ENCODE peak calls at places on chromosomes 2 and 18, in seven cellular contexts. Z, Q, C, U, W, D and Y are unnamed samples.

GRCh38 chr2:130720036-130720435 is 8.8 kb upstream of the GPR148 start:
- DNase-seq in D (no peak), Q (no peak), C (no peak), Z (no peak), U (no peak), W (no peak), Y (no peak)

GRCh38 chr2:74778381-74779371 is 55.3 kb upstream of the HK2 start:
- DNase-seq in C (no peak), D (no peak), W (no peak), Z (no peak), Q (no peak), U (no peak), Y (peak)

GRCh38 chr2:108069515-108070310 is 83.4 kb downstream of the SLC5A7 start:
- DNase-seq in Q (no peak), D (no peak), U (no peak), Z (peak), C (no peak), W (no peak), Y (no peak)

GRCh38 chr2:38443021-38443541 is 66.0 kb upstream of the ATL2 start:
- DNase-seq in C (no peak), D (no peak), Z (no peak), Q (no peak), W (no peak), U (no peak), Y (peak)

GRCh38 chr2:128536925-128537620 is 218.4 kb upstream of the HS6ST1 start:
- DNase-seq in U (peak), Z (peak), D (no peak), W (no peak), C (no peak), Q (no peak), Y (no peak)

GRCh38 chr2:42897386-42897785 is 105.0 kb upstream of the HAAO start:
- DNase-seq in U (no peak), W (no peak), Z (no peak), Q (no peak), D (no peak), C (no peak), Y (no peak)

GRCh38 chr2:37085731-37086147 is 1.4 kb downstream of the GPATCH11 start:
- DNase-seq in W (no peak), D (no peak), U (no peak), C (no peak), Z (peak), Q (no peak), Y (no peak)

GRCh38 chr2:191217580-191217979 is 27.6 kb upstream of the MYO1B start:
- DNase-seq in C (no peak), D (no peak), W (no peak), U (no peak), Z (peak), Q (no peak), Y (no peak)

GRCh38 chr2:180890781-180891180 is 89.6 kb upstream of the UBE2E3 start:
- DNase-seq in U (no peak), D (no peak), C (no peak), Q (no peak), W (no peak), Z (peak), Y (no peak)

GRCh38 chr2:196535742-196536141 is 103.8 kb upstream of the CCDC150 start:
- DNase-seq in C (no peak), Q (no peak), W (no peak), D (no peak), U (no peak), Z (peak), Y (no peak)
- TF ChIP-seq CTCF in C (no peak), Q (no peak), W (no peak), D (no peak), U (no peak), Z (peak), Y (no peak)

DNA sequence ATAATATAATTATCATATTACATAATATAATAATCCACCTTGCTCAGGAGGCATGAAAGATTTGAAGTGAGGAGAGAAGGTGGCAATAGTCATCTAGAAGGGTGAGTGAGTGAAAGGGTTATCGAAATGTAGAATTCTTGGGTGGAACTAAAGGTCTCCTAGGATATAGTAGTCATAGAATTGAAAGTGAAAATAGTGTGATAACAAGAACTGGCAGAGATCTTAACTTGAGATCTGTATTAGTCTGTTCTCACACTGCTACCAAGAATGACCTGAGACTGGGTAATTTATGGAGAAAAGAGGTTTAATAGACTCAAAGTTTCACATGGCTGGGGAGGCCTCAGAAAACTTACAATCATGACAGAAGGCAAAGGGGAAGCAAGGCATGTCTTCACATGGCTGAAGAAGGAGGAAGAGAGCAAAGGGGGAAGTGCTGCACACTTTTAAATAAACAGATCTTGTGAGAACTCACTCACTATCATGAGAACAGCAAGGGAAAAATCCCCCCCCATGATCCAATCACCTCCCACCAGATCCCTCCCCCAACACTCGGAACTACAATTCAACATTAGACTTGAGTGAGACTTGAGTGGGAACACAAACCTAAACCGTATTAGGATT is 351.5 kb downstream of the NR4A2 start:
- DNase-seq in Z (no peak), W (no peak), D (no peak), Q (no peak), C (no peak), U (no peak), Y (no peak)
- H3K27ac ChIP-seq in Z (no peak), W (no peak), D (no peak), Q (no peak), C (no peak), U (no peak), Y (no peak)

GRCh38 chr2:100392715-100393114 is 24.8 kb downstream of the CHST10 start:
- DNase-seq in Q (no peak), C (no peak), U (no peak), W (no peak), Z (no peak), D (no peak), Y (no peak)

GRCh38 chr2:100394111-100394641 is 23.3 kb downstream of the CHST10 start:
- DNase-seq in C (no peak), U (no peak), Z (no peak), D (no peak), Q (no peak), W (no peak), Y (no peak)

GRCh38 chr2:100393362-100393761 is 24.1 kb downstream of the CHST10 start:
- DNase-seq in C (no peak), U (no peak), D (no peak), W (no peak), Q (no peak), Z (no peak), Y (no peak)

GRCh38 chr2:100390001-100390940 is 27.2 kb downstream of the CHST10 start:
- DNase-seq in W (no peak), D (no peak), U (no peak), C (no peak), Q (no peak), Z (no peak), Y (no peak)

GRCh38 chr2:100391735-100392515 is 25.5 kb downstream of the CHST10 start:
- DNase-seq in W (no peak), C (no peak), Z (no peak), U (peak), Q (peak), D (no peak), Y (no peak)
- TF ChIP-seq CTCF in W (no peak), C (no peak), Z (no peak), U (no peak), Q (no peak), D (no peak), Y (no peak)

GRCh38 chr18:32299489-32299888 is 109.7 kb downstream of the MEP1B start:
- DNase-seq in W (no peak), U (no peak), Z (no peak), Q (no peak), D (no peak), C (no peak), Y (no peak)
- H3K27ac ChIP-seq in W (no peak), U (no peak), Z (no peak), Q (no peak), D (no peak), C (no peak), Y (no peak)

GRCh38 chr18:25299426-25299825 is 52.5 kb downstream of the ZNF521 start:
- DNase-seq in U (no peak), W (no peak), D (no peak), Q (no peak), C (no peak), Z (peak), Y (no peak)
- TF ChIP-seq CTCF in U (no peak), W (no peak), D (no peak), Q (no peak), C (no peak), Z (no peak), Y (no peak)

GRCh38 chr2:8582191-8582849 is 99.5 kb upstream of the ID2 start:
- DNase-seq in C (no peak), Q (no peak), U (peak), D (peak), Z (no peak), W (no peak), Y (no peak)
- H3K27ac ChIP-seq in C (no peak), Q (peak), U (peak), D (no peak), Z (no peak), W (peak), Y (no peak)

GRCh38 chr2:55511508-55512124 is 7.9 kb upstream of the CFAP36 start:
- DNase-seq in D (no peak), C (no peak), W (no peak), U (no peak), Q (no peak), Z (peak), Y (peak)
- TF ChIP-seq CTCF in D (peak), C (peak), W (peak), U (peak), Q (no peak), Z (peak), Y (peak)